ENCODE peak calls at places on chromosomes 16 and 17, in eight cellular contexts. H, Y, L, P, A, X, N and Z are unnamed samples.

GRCh38 chr16:4415538-4416199 is 727 bp downstream of the CORO7 start:
- DNase-seq in H (peak), Y (peak), L (no peak), P (peak), A (peak), X (no peak), N (peak), Z (no peak)

GRCh38 chr16:78952630-78953029 is 647.9 kb downstream of the MAF start:
- DNase-seq in H (no peak), Y (no peak), L (no peak), P (no peak), A (no peak), X (no peak), N (peak), Z (no peak)

GRCh38 chr16:4682616-4683254 is 10.6 kb upstream of the NUDT16L1 start:
- DNase-seq in H (peak), Y (no peak), L (no peak), P (peak), A (peak), X (no peak), N (peak), Z (no peak)

GRCh38 chr17:44170499-44171201 is at the start of gene ASB16:
- DNase-seq in H (no peak), Y (no peak), L (no peak), P (no peak), A (peak), X (no peak), N (no peak), Z (no peak)

GRCh38 chr16:17155936-17156335 is 314.8 kb downstream of the XYLT1 start:
- DNase-seq in H (no peak), Y (no peak), L (no peak), P (no peak), A (no peak), X (no peak), N (no peak), Z (no peak)

GRCh38 chr16:74650966-74651567 is 15.6 kb downstream of the RFWD3 start:
- DNase-seq in H (no peak), Y (no peak), L (no peak), P (peak), A (no peak), X (no peak), N (no peak), Z (no peak)

GRCh38 chr17:32341141-32341856 is 674 bp downstream of the C17orf75 start:
- DNase-seq in H (no peak), Y (peak), L (no peak), P (peak), A (no peak), X (no peak), N (peak), Z (no peak)

GRCh38 chr16:85935391-85935956 is 36.5 kb downstream of the IRF8 start:
- DNase-seq in H (no peak), Y (no peak), L (no peak), P (no peak), A (no peak), X (no peak), N (no peak), Z (no peak)

GRCh38 chr16:19137201-19137601 is 23.4 kb downstream of the ITPRIPL2 start:
- DNase-seq in H (no peak), Y (no peak), L (no peak), P (no peak), A (no peak), X (no peak), N (peak), Z (no peak)

GRCh38 chr17:59858167-59858790 is 34.5 kb downstream of the TUBD1 start:
- DNase-seq in H (no peak), Y (no peak), L (peak), P (no peak), A (no peak), X (no peak), N (no peak), Z (no peak)

GRCh38 chr16:24775455-24775854 is 46.0 kb downstream of the TNRC6A start:
- DNase-seq in H (no peak), Y (no peak), L (no peak), P (no peak), A (no peak), X (no peak), N (no peak), Z (no peak)

GRCh38 chr16:74899786-74900185 is 85.1 kb downstream of the WDR59 start:
- DNase-seq in H (no peak), Y (no peak), L (no peak), P (no peak), A (no peak), X (no peak), N (no peak), Z (no peak)

GRCh38 chr16:30958164-30959083 is 870 bp downstream of the SETD1A start:
- DNase-seq in H (peak), Y (no peak), L (no peak), P (peak), A (peak), X (peak), N (peak), Z (no peak)

GRCh38 chr17:46878055-46878454 is 26.7 kb downstream of the WNT9B start:
- DNase-seq in H (no peak), Y (no peak), L (no peak), P (no peak), A (peak), X (no peak), N (no peak), Z (no peak)

GRCh38 chr17:39208893-39209292 is 8.8 kb downstream of the RPL19 start:
- DNase-seq in H (peak), Y (peak), L (no peak), P (no peak), A (peak), X (no peak), N (no peak), Z (no peak)

GRCh38 chr17:44278006-44278405 is 10.1 kb upstream of the SLC4A1 start:
- DNase-seq in H (no peak), Y (no peak), L (no peak), P (no peak), A (no peak), X (no peak), N (no peak), Z (no peak)

GRCh38 chr17:17942846-17943245 is 29.4 kb downstream of the TOM1L2 start:
- DNase-seq in H (no peak), Y (no peak), L (no peak), P (no peak), A (no peak), X (peak), N (peak), Z (no peak)

GRCh38 chr16:85514601-85515318 is 98.4 kb upstream of the GSE1 start:
- DNase-seq in H (no peak), Y (no peak), L (peak), P (peak), A (peak), X (peak), N (peak), Z (peak)

GRCh38 chr16:28986492-28986891 is 1.6 kb downstream of the LAT start:
- DNase-seq in H (no peak), Y (no peak), L (no peak), P (no peak), A (no peak), X (no peak), N (no peak), Z (no peak)

GRCh38 chr16:35176449-35176848 is 1717.0 kb downstream of the TP53TG3F start:
- DNase-seq in H (no peak), Y (no peak), L (no peak), P (no peak), A (no peak), X (no peak), N (no peak), Z (no peak)

GRCh38 chr16:68144008-68144407 is 58.8 kb downstream of the NFATC3 start:
- DNase-seq in H (no peak), Y (no peak), L (no peak), P (no peak), A (no peak), X (no peak), N (no peak), Z (no peak)

GRCh38 chr16:89023621-89024511 is 46.9 kb upstream of the CBFA2T3 start:
- DNase-seq in H (no peak), Y (no peak), L (no peak), P (no peak), A (peak), X (no peak), N (no peak), Z (no peak)

GRCh38 chr17:67999291-67999911 is 3.1 kb upstream of the C17orf58 start:
- DNase-seq in H (no peak), Y (no peak), L (no peak), P (no peak), A (peak), X (no peak), N (peak), Z (no peak)

GRCh38 chr16:1057252-1057932 is 15.2 kb upstream of the SSTR5 start:
- DNase-seq in H (peak), Y (peak), L (no peak), P (no peak), A (peak), X (no peak), N (no peak), Z (no peak)

GRCh38 chr16:24993722-24994686 is 21.2 kb downstream of the ARHGAP17 start:
- DNase-seq in H (no peak), Y (no peak), L (no peak), P (peak), A (no peak), X (no peak), N (peak), Z (no peak)

GRCh38 chr16:8867483-8868271 is 1.1 kb downstream of the CARHSP1 start:
- DNase-seq in H (peak), Y (no peak), L (no peak), P (no peak), A (peak), X (no peak), N (no peak), Z (peak)

GRCh38 chr17:78258323-78259229 is 27.1 kb downstream of the TMEM235 start:
- DNase-seq in H (no peak), Y (peak), L (no peak), P (peak), A (peak), X (no peak), N (no peak), Z (no peak)

GRCh38 chr16:87499189-87499486 is 6.3 kb upstream of the ZCCHC14 start:
- DNase-seq in H (no peak), Y (no peak), L (no peak), P (no peak), A (no peak), X (no peak), N (peak), Z (no peak)

GRCh38 chr17:3738562-3739295 is 15.0 kb downstream of the HASPIN start:
- DNase-seq in H (no peak), Y (no peak), L (no peak), P (no peak), A (peak), X (no peak), N (peak), Z (no peak)

GRCh38 chr17:69066482-69066881 is 5.8 kb upstream of the ABCA9 start:
- DNase-seq in H (no peak), Y (no peak), L (no peak), P (no peak), A (no peak), X (no peak), N (no peak), Z (no peak)

GRCh38 chr17:69734656-69735055 is 320.2 kb downstream of the MAP2K6 start:
- DNase-seq in H (no peak), Y (no peak), L (no peak), P (no peak), A (no peak), X (no peak), N (no peak), Z (no peak)

GRCh38 chr16:49855822-49856740 is at the start of gene ZNF423:
- DNase-seq in H (peak), Y (no peak), L (no peak), P (no peak), A (peak), X (no peak), N (no peak), Z (no peak)
- TF ChIP-seq CTCF in H (no peak), Y (no peak), L (no peak), P (no peak), A (no peak), X (no peak), N (no peak), Z (no peak)

GRCh38 chr17:42684033-42684625 is 1.8 kb downstream of the CNTNAP1 start:
- DNase-seq in H (no peak), Y (no peak), L (no peak), P (no peak), A (no peak), X (no peak), N (no peak), Z (no peak)

GRCh38 chr17:42684929-42685556 is 2.7 kb downstream of the CNTNAP1 start:
- DNase-seq in H (no peak), Y (no peak), L (no peak), P (no peak), A (no peak), X (no peak), N (no peak), Z (no peak)

GRCh38 chr17:42685831-42686230 is 3.5 kb downstream of the CNTNAP1 start:
- DNase-seq in H (no peak), Y (no peak), L (no peak), P (no peak), A (no peak), X (no peak), N (no peak), Z (no peak)

GRCh38 chr17:42687707-42688275 is 5.5 kb downstream of the CNTNAP1 start:
- DNase-seq in H (no peak), Y (no peak), L (no peak), P (no peak), A (peak), X (no peak), N (no peak), Z (no peak)

GRCh38 chr17:42686520-42687137 is 4.3 kb downstream of the CNTNAP1 start:
- DNase-seq in H (peak), Y (no peak), L (no peak), P (no peak), A (peak), X (no peak), N (no peak), Z (no peak)
- TF ChIP-seq CTCF in H (no peak), Y (no peak), L (no peak), P (no peak), A (no peak), X (no peak), N (no peak), Z (no peak)

GRCh38 chr17:8818654-8819330 is 19.6 kb upstream of the MFSD6L start:
- DNase-seq in H (no peak), Y (no peak), L (no peak), P (no peak), A (peak), X (no peak), N (no peak), Z (no peak)
- TF ChIP-seq CTCF in H (no peak), Y (no peak), L (no peak), P (no peak), A (no peak), X (no peak), N (no peak), Z (no peak)

DNA sequence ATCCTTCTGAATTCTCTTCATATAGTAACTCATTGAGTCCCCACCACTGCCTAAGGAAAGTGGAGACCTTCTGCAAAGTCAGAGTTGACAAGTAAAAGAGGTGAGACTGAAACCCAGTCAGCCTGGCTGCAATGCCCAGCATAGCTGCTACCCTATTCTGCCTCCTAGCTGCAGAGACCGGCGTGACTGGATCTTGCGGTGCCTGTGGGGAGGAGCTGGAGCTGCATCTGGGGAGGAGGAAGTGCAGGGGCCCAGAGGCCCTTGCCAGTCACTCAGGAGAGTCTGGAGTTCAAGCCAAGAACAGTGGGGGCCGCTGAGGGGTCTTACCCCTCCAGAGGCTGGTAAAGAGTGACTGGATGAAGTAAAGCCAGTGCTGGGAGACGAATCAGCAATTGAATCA is 35.0 kb upstream of the ZNF423 start:
- DNase-seq in H (no peak), Y (peak), L (no peak), P (no peak), A (peak), X (no peak), N (no peak), Z (no peak)
- TF ChIP-seq CTCF in H (no peak), Y (peak), L (peak), P (peak), A (peak), X (no peak), N (no peak), Z (no peak)

GRCh38 chr17:81871387-81872120 is 417 bp upstream of the ARHGDIA start:
- DNase-seq in H (peak), Y (peak), L (peak), P (peak), A (peak), X (no peak), N (peak), Z (peak)
- TF ChIP-seq CTCF in H (no peak), Y (peak), L (peak), P (peak), A (peak), X (peak), N (no peak), Z (no peak)

GRCh38 chr16:81940781-81941560 is 70.3 kb downstream of the SDR42E1 start:
- DNase-seq in H (no peak), Y (no peak), L (peak), P (peak), A (peak), X (no peak), N (peak), Z (no peak)
- TF ChIP-seq CTCF in H (peak), Y (no peak), L (peak), P (peak), A (peak), X (peak), N (peak), Z (no peak)

GRCh38 chr17:7552621-7553051 is 3.8 kb downstream of the TNFSF12 start:
- DNase-seq in H (no peak), Y (no peak), L (no peak), P (no peak), A (no peak), X (no peak), N (no peak), Z (no peak)

GRCh38 chr17:7550359-7550758 is 1.5 kb downstream of the TNFSF12 start:
- DNase-seq in H (no peak), Y (no peak), L (no peak), P (no peak), A (no peak), X (no peak), N (no peak), Z (no peak)

GRCh38 chr17:7551396-7551795 is 2.5 kb downstream of the TNFSF12 start:
- DNase-seq in H (no peak), Y (no peak), L (no peak), P (peak), A (no peak), X (no peak), N (no peak), Z (no peak)

GRCh38 chr17:7555320-7555948 is 3.1 kb upstream of the TNFSF13 start:
- DNase-seq in H (no peak), Y (no peak), L (no peak), P (no peak), A (peak), X (no peak), N (no peak), Z (no peak)

GRCh38 chr17:7553356-7553755 is 4.5 kb downstream of the TNFSF12 start:
- DNase-seq in H (no peak), Y (no peak), L (no peak), P (no peak), A (no peak), X (no peak), N (no peak), Z (no peak)
- TF ChIP-seq CTCF in H (no peak), Y (no peak), L (no peak), P (no peak), A (no peak), X (no peak), N (no peak), Z (no peak)

GRCh38 chr17:73841431-73842060 is 197.3 kb upstream of the SDK2 start:
- DNase-seq in H (no peak), Y (no peak), L (no peak), P (peak), A (peak), X (no peak), N (no peak), Z (no peak)
- TF ChIP-seq CTCF in H (no peak), Y (peak), L (peak), P (peak), A (peak), X (peak), N (peak), Z (no peak)

GRCh38 chr17:64019486-64020067 is 856 bp downstream of the ICAM2 start:
- DNase-seq in H (no peak), Y (no peak), L (no peak), P (no peak), A (peak), X (no peak), N (no peak), Z (no peak)

GRCh38 chr17:64016974-64017373 is 3.5 kb downstream of the ICAM2 start:
- DNase-seq in H (no peak), Y (no peak), L (no peak), P (no peak), A (no peak), X (no peak), N (no peak), Z (no peak)

GRCh38 chr17:64017381-64017980 is 3.0 kb downstream of the ICAM2 start:
- DNase-seq in H (no peak), Y (no peak), L (no peak), P (no peak), A (no peak), X (no peak), N (no peak), Z (no peak)

GRCh38 chr17:64015447-64015846 is 5.0 kb downstream of the ICAM2 start:
- DNase-seq in H (no peak), Y (no peak), L (no peak), P (no peak), A (peak), X (no peak), N (no peak), Z (no peak)

DNA sequence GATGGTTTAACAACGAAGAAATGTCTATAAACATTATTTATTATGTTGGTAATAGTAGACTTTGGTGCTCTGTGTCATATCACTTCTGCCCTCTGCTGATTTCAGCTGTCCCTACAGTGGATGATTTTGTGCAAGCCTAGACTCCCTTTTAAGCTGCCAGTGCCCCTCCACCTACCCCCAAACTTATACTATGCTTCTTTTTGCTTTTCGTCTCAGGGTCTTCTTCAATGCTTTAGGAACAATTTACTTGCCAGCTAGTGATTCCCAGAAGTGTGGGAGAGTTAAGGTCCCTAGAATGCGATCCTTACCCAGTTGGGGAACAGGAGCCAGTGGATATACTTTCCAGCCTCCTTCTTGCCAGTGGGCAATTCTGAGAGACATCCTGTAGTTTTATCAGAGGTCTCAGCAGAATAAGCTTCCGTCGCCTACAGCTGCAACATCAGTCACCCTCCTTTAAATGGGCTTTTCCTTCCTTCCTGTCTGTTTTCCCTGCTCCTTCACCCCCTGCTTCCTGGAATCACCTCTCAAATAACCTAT is 4.1 kb downstream of the ICAM2 start:
- DNase-seq in H (no peak), Y (no peak), L (no peak), P (no peak), A (peak), X (no peak), N (no peak), Z (no peak)
- TF ChIP-seq CTCF in H (no peak), Y (peak), L (peak), P (peak), A (peak), X (no peak), N (peak), Z (no peak)